ENCODE peak calls at places on chromosomes 12 and 14, in nine cellular contexts. O is tibial artery, I is vagina, X is iPS DF 6.9, P is left ventricle myocardium inferior, A is fibroblast of lung, D is NT2/D1, B is mesenchymal stem cell, F is tibial nerve. J is an unnamed sample.

GRCh38 chr12:124496584-124496983 is 70.8 kb downstream of the NCOR2 start:
- DNase-seq in F (no peak), B (peak; percentile 24), P (no peak), O (no peak), A (no peak), I (no peak), D (no peak), X (no peak), J (no peak)

GRCh38 chr12:21451529-21451928 is 14.1 kb downstream of the PYROXD1 start:
- DNase-seq in O (no peak), D (peak; percentile 28), A (peak; percentile 79), X (no peak), P (no peak), B (peak; percentile 17), I (no peak), F (no peak), J (no peak)

GRCh38 chr14:41285193-41285748 is 321.4 kb upstream of the LRFN5 start:
- DNase-seq in A (peak; percentile 19), D (peak; percentile 2), X (no peak), P (no peak), B (peak; percentile 56), O (peak; percentile 21), F (peak; percentile 40), I (no peak), J (no peak)

GRCh38 chr14:101217972-101218371 is 314.4 kb upstream of the RTL1 start:
- DNase-seq in F (no peak), X (no peak), B (no peak), D (no peak), A (no peak), P (no peak), O (no peak), I (peak; percentile 28), J (no peak)

GRCh38 chr12:64696065-64696741 is 63.0 kb downstream of the GNS start:
- DNase-seq in P (no peak), A (peak; percentile 19), I (no peak), F (no peak), B (peak; percentile 60), X (no peak), D (no peak), O (no peak), J (no peak)

GRCh38 chr12:64877363-64878004 is 53.0 kb downstream of the TBC1D30 start:
- DNase-seq in B (no peak), F (no peak), O (no peak), P (no peak), D (no peak), X (no peak), I (no peak), A (peak; percentile 1), J (no peak)

GRCh38 chr14:57866199-57866755 is 385 bp upstream of the SLC35F4 start:
- DNase-seq in I (no peak), X (no peak), B (no peak), D (no peak), F (no peak), A (no peak), O (no peak), P (no peak), J (no peak)

GRCh38 chr14:34592623-34593022 is 37.3 kb downstream of the SNX6 start:
- DNase-seq in B (no peak), D (no peak), A (no peak), P (no peak), X (no peak), O (no peak), I (no peak), F (no peak), J (no peak)

GRCh38 chr12:29795715-29796114 is 12.0 kb upstream of the TMTC1 start:
- DNase-seq in I (no peak), A (no peak), B (no peak), X (no peak), P (no peak), O (no peak), D (no peak), F (no peak), J (no peak)

GRCh38 chr12:127178463-127178862 is 1088.5 kb upstream of the TMEM132C start:
- DNase-seq in D (no peak), O (no peak), A (no peak), P (no peak), F (no peak), I (no peak), X (no peak), B (no peak), J (no peak)

DNA sequence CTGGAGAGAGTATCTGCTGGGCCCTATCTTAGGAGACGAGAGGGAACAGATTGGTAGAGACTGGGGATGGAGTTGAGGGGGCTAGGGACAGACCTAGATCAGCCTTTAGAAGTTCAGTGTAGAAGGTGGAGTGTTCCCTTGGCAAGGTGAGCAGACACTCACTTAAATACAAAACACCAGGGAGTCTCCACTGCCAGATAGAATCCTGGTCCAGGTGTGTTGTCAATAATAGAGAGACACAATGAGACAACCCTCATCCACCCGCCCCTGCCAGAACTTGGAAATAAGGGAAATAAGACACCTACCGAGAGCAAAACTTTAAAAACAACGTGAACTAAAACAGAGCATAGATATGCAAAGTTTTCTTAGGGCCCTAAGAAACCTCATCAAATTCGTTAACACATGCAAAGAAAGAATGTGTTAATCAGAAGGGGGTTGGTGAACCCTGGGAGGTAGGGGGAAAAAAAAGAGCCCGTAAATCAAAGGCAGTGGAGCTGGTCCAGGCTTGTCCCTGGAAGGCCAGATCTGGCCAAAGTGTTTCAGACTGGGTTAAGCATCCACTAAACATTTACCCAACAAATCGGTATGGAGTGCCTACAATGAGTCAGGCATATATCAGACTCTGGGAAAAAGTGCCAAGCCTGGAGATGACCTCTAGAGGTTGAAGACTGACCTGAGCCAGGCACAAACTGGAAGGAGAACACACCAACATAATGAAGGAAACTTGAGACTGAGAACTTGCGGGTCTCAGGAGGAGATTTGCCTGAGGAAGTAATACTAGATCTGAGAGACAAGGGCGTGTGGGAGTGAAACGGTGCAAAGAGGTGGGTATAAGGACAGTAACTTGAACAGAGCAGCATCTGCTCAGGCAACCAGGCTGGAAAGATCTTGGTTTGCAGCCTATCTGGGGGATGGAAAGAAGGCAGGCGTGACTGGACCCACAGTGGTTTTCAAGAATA is 37.0 kb upstream of the OTX2 start:
- DNase-seq in A (no peak), O (no peak), D (peak; percentile 82), P (no peak), I (no peak), X (peak; percentile 67), B (no peak), F (no peak), J (no peak)
- H3K4me1 ChIP-seq in A (no peaks in the 10 kb centered on the region), O (no peaks in the 10 kb centered on the region), D (peaks cover 9% of the 10 kb centered on the region), P (no peaks in the 10 kb centered on the region), I (no peaks in the 10 kb centered on the region), X (peaks cover 9% of the 10 kb centered on the region), B (no peaks in the 10 kb centered on the region), F (no peaks in the 10 kb centered on the region), J (no peaks in the 10 kb centered on the region)

GRCh38 chr12:95788637-95789036 is 1.9 kb downstream of the NTN4 start:
- DNase-seq in O (no peak), P (no peak), D (no peak), I (no peak), F (no peak), A (peak; percentile 63), B (peak; percentile 47), X (no peak), J (no peak)
- H3K4me3 ChIP-seq in O (peak overlapping the region; percentile 91), P (peak overlapping the region; percentile 93), D (no peak overlapping the region), I (peak overlapping the region; percentile 66), F (no peak overlapping the region), A (peak overlapping the region; percentile 68), B (no peak overlapping the region), X (no peak overlapping the region), J (no peak overlapping the region)

GRCh38 chr14:100076133-100076532 is 10.9 kb downstream of the EVL start:
- DNase-seq in A (no peak), I (no peak), D (no peak), P (no peak), F (no peak), X (no peak), B (peak; percentile 65), O (peak; percentile 44), J (no peak)
- H3K4me1 ChIP-seq in A (peaks cover 10% of the 10 kb centered on the region), I (peaks cover 52% of the 10 kb centered on the region), D (peaks cover 5% of the 10 kb centered on the region), P (peaks cover 40% of the 10 kb centered on the region), F (peaks cover 46% of the 10 kb centered on the region), X (no peaks in the 10 kb centered on the region), B (peaks cover 18% of the 10 kb centered on the region), O (peaks cover 24% of the 10 kb centered on the region), J (peaks cover 98% of the 10 kb centered on the region)

GRCh38 chr14:94903338-94903737 is 133.4 kb upstream of the GSC start:
- DNase-seq in F (no peak), B (no peak), A (no peak), X (no peak), D (no peak), P (no peak), I (no peak), O (no peak), J (no peak)

GRCh38 chr14:94906577-94906976 is 136.7 kb upstream of the GSC start:
- DNase-seq in O (no peak), A (no peak), D (no peak), X (no peak), I (no peak), B (no peak), F (no peak), P (no peak), J (no peak)

GRCh38 chr14:94906991-94907587 is 137.2 kb upstream of the GSC start:
- DNase-seq in F (no peak), I (no peak), D (no peak), A (no peak), X (no peak), O (no peak), P (no peak), B (no peak), J (no peak)

GRCh38 chr14:94904636-94905035 is 134.7 kb upstream of the GSC start:
- DNase-seq in O (no peak), B (peak; percentile 12), P (no peak), X (peak; percentile 1), I (no peak), D (no peak), F (no peak), A (peak; percentile 67), J (no peak)

DNA sequence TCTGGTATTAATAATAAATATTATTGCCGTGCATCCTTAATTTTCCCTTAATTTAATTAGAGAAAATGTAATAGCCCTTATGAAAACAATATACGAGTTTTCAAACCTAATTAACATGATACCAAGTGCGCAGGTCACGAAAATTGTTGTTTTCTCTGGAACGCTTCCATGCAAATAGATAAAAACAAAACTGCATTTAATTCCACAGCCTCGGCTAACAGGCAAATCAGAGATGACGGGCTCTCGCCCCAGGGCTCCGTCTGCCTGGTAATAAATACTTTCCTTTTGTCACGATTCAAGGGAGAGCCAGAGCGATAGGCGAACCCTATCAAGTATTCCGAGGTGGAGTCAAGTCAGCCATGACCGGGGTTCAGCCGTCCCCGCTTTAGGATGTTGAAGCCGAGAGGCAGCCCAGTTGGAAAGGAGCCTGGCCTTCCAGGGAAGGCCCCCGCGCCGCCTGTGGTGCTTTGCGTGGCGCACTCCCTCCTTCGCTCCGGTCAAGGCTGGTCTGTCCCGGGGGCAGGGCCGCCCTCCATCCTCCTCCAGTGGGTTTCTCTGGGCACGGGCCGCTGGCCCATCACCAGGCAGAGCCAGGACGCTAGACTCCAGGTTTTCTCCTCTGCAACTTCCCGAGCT is 137.8 kb upstream of the GSC start:
- DNase-seq in D (no peak), X (no peak), I (no peak), F (no peak), B (no peak), A (no peak), O (no peak), P (no peak), J (no peak)
- H3K4me3 ChIP-seq in D (no peak overlapping the region), X (no peak overlapping the region), I (peak overlapping the region; percentile 3), F (peak overlapping the region; percentile 9), B (no peak overlapping the region), A (no peak overlapping the region), O (peak overlapping the region; percentile 31), P (no peak overlapping the region), J (no peak overlapping the region)

GRCh38 chr12:53217930-53218307 is 10.9 kb upstream of the ITGB7 start:
- DNase-seq in O (no peak), P (no peak), B (peak; percentile 52), I (no peak), X (no peak), F (no peak), D (no peak), A (no peak), J (no peak)
- H3K4me1 ChIP-seq in O (peaks cover 53% of the 10 kb centered on the region), P (peaks cover 91% of the 10 kb centered on the region), B (peaks cover 22% of the 10 kb centered on the region), I (peaks cover 74% of the 10 kb centered on the region), X (peaks cover 38% of the 10 kb centered on the region), F (peaks cover 72% of the 10 kb centered on the region), D (peaks cover 46% of the 10 kb centered on the region), A (peaks cover 31% of the 10 kb centered on the region), J (peaks cover 47% of the 10 kb centered on the region)